ENCODE peak calls at places on chromosomes 1 and 21, in seven cellular contexts. E is RWPE2; O is HCT116; K is K562; L is psoas muscle; C is right lobe of liver; A is CD8-positive, alpha-beta T cell. G is an unnamed sample. For H3K4me1, the result is how much of the 10 kb centered on the place peaks cover.

GRCh38 chr21:40386301-40386911 is 460.6 kb downstream of the DSCAM start:
- ATAC-seq in O (no peak), A (no peak), L (no peak), E (peak), C (peak), K (peak), G (peak)

GRCh38 chr1:29126198-29126597 is 2.5 kb upstream of the TMEM200B start:
- ATAC-seq in K (no peak), A (no peak), L (no peak), O (no peak), E (no peak), C (no peak), G (no peak)

GRCh38 chr1:10823000-10823401 is 26.6 kb upstream of the CASZ1 start:
- ATAC-seq in L (peak), K (no peak), C (no peak), O (no peak), A (no peak), E (no peak), G (no peak)

GRCh38 chr1:14281412-14281811 is 317.1 kb upstream of the KAZN start:
- ATAC-seq in O (no peak), C (no peak), E (no peak), L (no peak), A (no peak), K (no peak), G (no peak)

GRCh38 chr1:159949891-159950480 is 4.1 kb downstream of the SLAMF9 start:
- ATAC-seq in E (no peak), K (no peak), A (no peak), O (no peak), L (no peak), C (no peak), G (no peak)

GRCh38 chr1:3774503-3775247 is 2.1 kb downstream of the SMIM1 start:
- ATAC-seq in A (no peak), K (peak), L (no peak), C (no peak), E (no peak), O (no peak), G (no peak)

GRCh38 chr1:113255728-113256347 is 134.5 kb upstream of the MAGI3 start:
- ATAC-seq in O (no peak), C (peak), L (no peak), K (no peak), E (no peak), A (no peak), G (no peak)

GRCh38 chr1:56389813-56390539 is 189.4 kb downstream of the PLPP3 start:
- ATAC-seq in K (no peak), C (no peak), L (no peak), E (no peak), A (no peak), O (peak), G (no peak)

GRCh38 chr1:59428828-59429227 is 131.9 kb downstream of the FGGY start:
- ATAC-seq in O (no peak), E (no peak), C (no peak), A (no peak), K (no peak), L (no peak), G (no peak)

GRCh38 chr21:41641510-41641815 is 125.4 kb downstream of the RIPK4 start:
- ATAC-seq in C (no peak), O (no peak), A (no peak), K (no peak), E (peak), L (no peak), G (no peak)

GRCh38 chr1:182990413-182991144 is 32.6 kb upstream of the LAMC1 start:
- ATAC-seq in O (peak), A (no peak), E (peak), C (peak), L (no peak), K (no peak), G (peak)

GRCh38 chr1:198166900-198167299 is 10.1 kb downstream of the NEK7 start:
- ATAC-seq in E (no peak), A (peak), L (peak), K (no peak), O (no peak), C (no peak), G (no peak)

GRCh38 chr21:38534591-38534990 is 36.3 kb upstream of the ERG start:
- ATAC-seq in C (no peak), A (no peak), L (no peak), O (no peak), E (no peak), K (no peak), G (no peak)

GRCh38 chr1:176796583-176796982 is 333.6 kb downstream of the PAPPA2 start:
- ATAC-seq in O (no peak), C (no peak), K (no peak), A (no peak), L (no peak), E (no peak), G (no peak)

GRCh38 chr1:28044399-28044798 is 44.0 kb downstream of the EYA3 start:
- ATAC-seq in L (no peak), O (no peak), K (no peak), C (no peak), E (no peak), A (no peak), G (no peak)
- H3K27ac ChIP-seq in L (no peak), O (no peak), K (no peak), C (no peak), E (no peak), A (no peak), G (no peak)

GRCh38 chr1:222891578-222891977 is 76.7 kb downstream of the DISP1 start:
- ATAC-seq in K (no peak), C (no peak), L (no peak), O (no peak), E (no peak), A (no peak), G (no peak)

GRCh38 chr1:222889445-222889844 is 74.6 kb downstream of the DISP1 start:
- ATAC-seq in C (no peak), L (no peak), E (peak), O (no peak), A (no peak), K (no peak), G (no peak)

GRCh38 chr1:222890702-222891101 is 75.9 kb downstream of the DISP1 start:
- ATAC-seq in L (no peak), C (no peak), O (no peak), K (no peak), A (no peak), E (no peak), G (no peak)

GRCh38 chr1:222887127-222887461 is 72.3 kb downstream of the DISP1 start:
- ATAC-seq in C (no peak), K (no peak), L (no peak), A (no peak), E (no peak), O (no peak), G (no peak)

DNA sequence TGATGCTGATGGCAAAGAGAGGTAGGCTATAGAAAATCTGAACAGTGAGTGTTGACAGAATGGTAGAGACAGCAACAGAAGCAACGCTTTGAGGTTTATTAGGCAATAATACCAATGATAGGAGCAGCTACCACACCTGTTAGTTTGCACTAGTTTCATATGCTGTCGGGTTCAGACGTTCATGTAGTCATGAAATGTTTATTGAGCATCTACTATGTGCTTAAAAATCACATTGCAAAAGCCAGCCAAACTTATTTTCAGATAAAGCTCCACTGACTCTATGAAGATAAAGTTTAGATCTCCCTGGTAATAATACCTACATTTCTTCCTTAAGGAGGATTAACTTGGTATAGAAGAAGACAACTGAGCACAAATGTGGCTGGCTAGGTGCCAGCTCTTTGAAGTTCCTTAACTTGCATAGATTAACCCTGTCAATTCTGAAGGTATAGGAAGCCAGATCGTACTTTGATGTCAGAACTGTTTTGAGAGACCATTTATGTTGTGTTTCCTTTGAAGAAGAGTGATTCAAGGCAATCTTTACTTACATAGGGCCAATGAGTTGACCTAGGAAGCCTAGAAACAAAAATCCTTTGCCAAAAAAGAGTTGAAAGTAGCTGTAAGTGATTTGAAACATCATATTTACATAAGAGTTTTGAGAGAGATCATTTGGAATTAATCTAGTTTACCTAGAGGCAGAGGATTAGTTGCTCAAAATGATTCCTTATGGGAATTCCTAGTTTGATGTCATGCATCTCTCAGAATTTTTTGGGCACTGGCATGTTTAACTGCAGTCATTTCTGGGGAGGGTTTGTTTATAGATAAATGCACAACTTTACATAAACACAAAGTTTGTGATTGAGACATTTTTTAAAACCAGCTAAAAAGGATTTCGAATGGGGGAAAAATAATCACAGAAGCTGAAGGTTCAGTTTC is 71.6 kb downstream of the DISP1 start:
- ATAC-seq in E (no peak), O (no peak), A (no peak), L (no peak), K (no peak), C (no peak), G (no peak)
- TF ChIP-seq CTCF in E (no peak), O (no peak), A (no peak), L (no peak), K (no peak), C (no peak), G (no peak)

GRCh38 chr1:31063636-31064035 is 1.9 kb downstream of the PUM1 start:
- ATAC-seq in E (no peak), L (no peak), O (no peak), A (no peak), K (peak), C (no peak), G (no peak)

GRCh38 chr1:31064685-31065309 is 720 bp downstream of the PUM1 start:
- ATAC-seq in K (peak), A (peak), E (no peak), O (no peak), L (no peak), C (no peak), G (no peak)

GRCh38 chr1:31064115-31064514 is 1.4 kb downstream of the PUM1 start:
- ATAC-seq in C (no peak), A (no peak), E (no peak), O (no peak), K (no peak), L (no peak), G (no peak)

GRCh38 chr1:31065310-31066217 is at the start of gene PUM1:
- ATAC-seq in E (peak), A (peak), O (peak), K (peak), C (peak), L (peak), G (peak)

GRCh38 chr1:31062867-31063380 is 2.6 kb downstream of the PUM1 start:
- ATAC-seq in A (no peak), K (peak), C (no peak), E (no peak), L (no peak), O (no peak), G (no peak)
- H3K4me1 ChIP-seq in A (under half), K (under half), C (under half), E (under half), L (under half), O (under half), G (under half)

GRCh38 chr1:95072117-95072516 is 634 bp downstream of the ALG14 start:
- ATAC-seq in K (no peak), O (no peak), C (no peak), L (no peak), E (no peak), A (no peak), G (no peak)
- H3K27ac ChIP-seq in K (peak), O (peak), C (peak), L (peak), E (peak), A (peak), G (peak)

GRCh38 chr1:222817529-222817928 is 2.7 kb downstream of the DISP1 start:
- ATAC-seq in A (no peak), O (peak), E (peak), C (no peak), L (no peak), K (no peak), G (peak)

GRCh38 chr1:222815367-222815765 is 527 bp downstream of the DISP1 start:
- ATAC-seq in O (peak), K (no peak), L (no peak), A (peak), E (peak), C (peak), G (no peak)

GRCh38 chr1:222814536-222815366 is at the start of gene DISP1:
- ATAC-seq in A (peak), L (peak), E (peak), C (peak), K (peak), O (peak), G (peak)

GRCh38 chr1:222811671-222812070 is 3.2 kb upstream of the DISP1 start:
- ATAC-seq in L (no peak), C (no peak), O (no peak), E (no peak), K (no peak), A (no peak), G (no peak)

GRCh38 chr1:222813866-222814535 is 838 bp upstream of the DISP1 start:
- ATAC-seq in A (no peak), L (peak), O (peak), C (no peak), K (no peak), E (no peak), G (no peak)
- TF ChIP-seq CTCF in A (no peak), L (no peak), O (no peak), C (no peak), K (no peak), E (no peak), G (no peak)

DNA sequence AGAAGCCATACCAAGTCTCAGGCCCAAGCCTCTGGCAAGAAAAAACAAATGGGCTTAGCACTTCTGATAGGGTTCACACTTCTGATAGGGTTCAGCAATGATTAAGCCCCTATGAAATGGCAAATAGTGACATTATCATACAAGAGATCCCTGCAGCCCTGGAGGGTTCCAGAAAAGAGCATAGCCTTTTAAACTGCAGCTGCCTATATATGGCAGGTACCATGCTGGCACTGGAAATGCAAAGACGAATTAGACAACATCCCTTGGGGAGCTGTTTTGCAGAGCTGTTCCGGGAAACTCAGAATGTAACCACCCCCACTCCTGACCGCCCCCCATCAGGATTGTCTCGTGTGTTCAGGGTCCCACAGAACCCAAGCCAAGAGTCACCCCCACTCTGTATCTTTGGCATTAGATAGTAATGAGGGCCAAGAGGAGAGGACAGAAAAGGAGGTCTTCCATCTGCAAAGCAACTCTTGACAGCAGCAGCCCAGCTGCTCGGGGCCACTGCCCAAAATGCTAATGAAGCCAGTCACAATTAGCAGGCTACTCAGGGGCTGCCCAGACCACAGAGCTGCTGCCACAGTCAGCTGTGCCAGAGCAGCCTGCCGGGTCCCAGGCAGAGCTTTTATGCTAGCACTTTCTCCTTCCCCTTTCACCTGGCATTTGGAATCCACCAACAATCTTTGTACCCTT is 50.9 kb downstream of the ITPKB start:
- ATAC-seq in E (no peak), C (no peak), L (no peak), O (no peak), K (no peak), A (no peak), G (no peak)
- H3K4me1 ChIP-seq in E (under half), C (under half), L (half or more), O (under half), K (under half), A (half or more), G (under half)

DNA sequence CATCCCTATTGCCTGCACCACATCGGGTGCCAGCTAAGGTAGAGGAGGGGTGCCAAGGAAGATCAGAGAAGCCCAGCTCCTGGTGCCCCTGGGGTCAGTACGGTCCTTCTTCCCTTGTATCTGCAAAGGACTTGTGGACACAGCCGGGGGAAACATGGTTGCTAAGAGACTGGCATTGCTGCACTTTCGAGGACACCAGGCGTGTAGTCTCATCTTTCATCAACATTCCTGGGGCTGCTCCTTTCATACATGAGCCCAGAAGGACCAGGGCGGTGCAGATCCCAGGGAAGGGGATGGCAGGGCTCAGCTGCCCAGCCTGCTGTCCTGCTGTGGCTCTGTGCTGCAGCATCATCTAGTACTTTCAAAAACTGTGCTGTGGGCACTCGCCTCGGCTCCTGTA is 61.0 kb downstream of the RUNX1 start:
- ATAC-seq in O (no peak), L (peak), A (no peak), K (no peak), C (no peak), E (no peak), G (no peak)
- H3K27ac ChIP-seq in O (no peak), L (no peak), A (no peak), K (no peak), C (no peak), E (no peak), G (no peak)

DNA sequence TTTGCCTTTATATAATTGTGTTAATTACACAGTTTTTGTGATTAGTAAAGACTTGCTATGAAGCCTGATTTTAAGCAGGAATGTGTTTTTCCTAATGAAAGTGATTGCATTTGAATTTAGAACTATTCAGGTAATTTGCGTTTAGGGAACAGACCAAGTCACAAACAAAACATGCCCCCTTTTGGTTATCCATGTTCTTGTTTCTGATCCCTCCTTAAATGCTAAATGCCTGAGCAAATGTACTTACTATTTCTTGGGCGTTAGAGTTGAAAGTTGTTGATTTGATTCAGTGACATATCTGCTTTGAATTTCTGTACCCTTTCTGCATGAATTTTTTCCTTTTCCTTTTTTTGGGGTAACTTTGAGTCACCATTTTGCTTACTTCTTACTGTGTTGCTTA is 5.2 kb downstream of the POU2F1 start:
- ATAC-seq in O (no peak), C (no peak), L (no peak), E (no peak), A (no peak), K (no peak), G (no peak)
- TF ChIP-seq CTCF in O (no peak), C (no peak), L (no peak), E (no peak), A (no peak), K (peak), G (no peak)

DNA sequence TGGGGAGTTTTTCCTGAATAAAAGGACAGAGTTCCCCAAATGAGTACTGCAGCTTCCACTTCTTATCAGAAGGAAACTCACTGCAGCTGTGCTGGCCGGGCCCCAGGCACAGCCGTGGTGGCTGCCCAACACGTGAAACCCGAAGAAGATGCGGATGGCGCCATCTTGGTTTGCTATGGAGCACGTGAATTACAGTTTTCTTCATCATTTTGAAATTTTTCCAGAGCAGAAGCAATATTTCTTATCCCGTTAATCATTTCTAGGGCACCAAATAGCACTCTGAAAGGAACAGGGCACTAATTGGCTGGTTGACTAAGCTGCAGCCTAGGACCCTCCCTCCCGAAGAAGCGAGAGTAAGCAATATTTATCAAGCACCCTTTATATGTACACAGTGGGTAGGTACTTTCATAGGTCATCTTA is 63.2 kb upstream of the EPS8L3 start:
- ATAC-seq in A (no peak), O (no peak), L (no peak), K (no peak), C (no peak), E (no peak), G (no peak)
- H3K4me1 ChIP-seq in A (under half), O (under half), L (under half), K (under half), C (under half), E (under half), G (under half)

G was measured in gastroesophageal sphincter.